ENCODE peak calls at places on chromosomes 16 and 17, in eight cellular contexts. E, V, Y, A, G, D, C and I are unnamed samples.

GRCh38 chr16:23896832-23897821 is 61.3 kb downstream of the PRKCB start:
- DNase-seq in Y (no peak), E (no peak), V (no peak), D (no peak), C (no peak), G (no peak), A (no peak), I (no peak)

GRCh38 chr16:31149894-31150890 is at the start of gene PRSS36:
- DNase-seq in A (no peak), C (no peak), E (no peak), D (no peak), V (no peak), Y (no peak), G (no peak), I (no peak)

GRCh38 chr16:73544266-73544665 is 496.3 kb upstream of the ZFHX3 start:
- DNase-seq in V (no peak), E (no peak), D (no peak), A (no peak), G (no peak), C (no peak), Y (no peak), I (no peak)

GRCh38 chr17:6035801-6036394 is 34.3 kb upstream of the WSCD1 start:
- DNase-seq in C (no peak), A (no peak), V (no peak), D (no peak), G (no peak), Y (no peak), E (no peak), I (no peak)

GRCh38 chr16:10752843-10753523 is 9.3 kb downstream of the NUBP1 start:
- DNase-seq in D (peak; percentile 40), C (peak; percentile 37), E (peak; percentile 73), G (peak; percentile 91), Y (no peak), V (peak; percentile 48), A (no peak), I (no peak)

GRCh38 chr17:66412857-66413563 is 110.6 kb downstream of the PRKCA start:
- DNase-seq in G (no peak), C (no peak), Y (no peak), E (no peak), D (no peak), A (no peak), V (no peak), I (no peak)

GRCh38 chr16:49287572-49287971 is 5.9 kb upstream of the CBLN1 start:
- DNase-seq in G (no peak), E (no peak), D (no peak), C (no peak), Y (no peak), A (no peak), V (no peak), I (no peak)

GRCh38 chr17:67493811-67494210 is 116.7 kb downstream of the PITPNC1 start:
- DNase-seq in Y (no peak), G (no peak), E (no peak), C (no peak), V (no peak), D (no peak), A (no peak), I (no peak)

GRCh38 chr16:11014159-11014558 is 69.8 kb downstream of the CLEC16A start:
- DNase-seq in V (no peak), G (no peak), A (no peak), D (no peak), E (no peak), Y (no peak), C (no peak), I (no peak)

GRCh38 chr16:23516366-23517137 is 6.3 kb upstream of the GGA2 start:
- DNase-seq in V (no peak), C (no peak), D (no peak), Y (no peak), A (no peak), G (no peak), E (no peak), I (no peak)

GRCh38 chr16:66927012-66927436 is 1.7 kb upstream of the RRAD start:
- DNase-seq in V (peak; percentile 73), G (peak; percentile 67), D (peak; percentile 83), A (no peak), C (no peak), E (no peak), Y (no peak), I (peak; percentile 25)

GRCh38 chr16:30519120-30520049 is 7.0 kb downstream of the ZNF768 start:
- DNase-seq in D (no peak), G (no peak), C (no peak), V (no peak), E (peak; percentile 9), A (no peak), Y (no peak), I (no peak)

GRCh38 chr16:71846443-71846842 is 667 bp downstream of the ATXN1L start:
- DNase-seq in V (no peak), E (no peak), Y (peak; percentile 49), D (no peak), A (no peak), C (no peak), G (no peak), I (no peak)

GRCh38 chr17:7308625-7309433 is 1.4 kb downstream of the EIF5A start:
- DNase-seq in A (peak; percentile 92), Y (peak; percentile 75), D (peak; percentile 88), V (peak; percentile 74), C (no peak), E (no peak), G (peak; percentile 82), I (no peak)

GRCh38 chr16:53022374-53022773 is 30.3 kb downstream of the CHD9NB start:
- DNase-seq in C (no peak), E (no peak), D (peak; percentile 34), Y (peak; percentile 55), V (no peak), G (no peak), A (no peak), I (no peak)

GRCh38 chr16:67884684-67885083 is at the start of gene NRN1L:
- DNase-seq in V (peak; percentile 88), C (peak; percentile 26), A (no peak), G (peak; percentile 91), E (peak; percentile 92), Y (peak; percentile 94), D (peak; percentile 85), I (peak; percentile 72)

GRCh38 chr16:86772671-86773338 is 194.5 kb downstream of the FOXL1 start:
- DNase-seq in V (no peak), Y (no peak), E (no peak), A (no peak), G (no peak), C (no peak), D (no peak), I (no peak)

GRCh38 chr16:89506113-89506504 is 2.1 kb upstream of the SPG7 start:
- DNase-seq in V (no peak), G (no peak), E (no peak), C (no peak), D (no peak), Y (no peak), A (no peak), I (no peak)
- H3K27ac ChIP-seq in V (peak overlapping the region; percentile 60), G (no peak overlapping the region), E (peak overlapping the region; percentile 97), C (peak overlapping the region; percentile 19), D (peak overlapping the region; percentile 90), Y (no peak overlapping the region), A (peak overlapping the region; percentile 83), I (peak overlapping the region; percentile 67)

GRCh38 chr17:76142044-76143041 is 1.3 kb upstream of the FOXJ1 start:
- DNase-seq in Y (no peak), A (no peak), C (no peak), G (no peak), V (no peak), D (no peak), E (no peak), I (no peak)

GRCh38 chr17:76139801-76140660 is 1.0 kb downstream of the FOXJ1 start:
- DNase-seq in G (peak; percentile 51), D (peak; percentile 71), E (no peak), A (peak; percentile 29), V (no peak), Y (peak; percentile 73), C (no peak), I (no peak)

GRCh38 chr17:76140661-76141211 is 309 bp downstream of the FOXJ1 start:
- DNase-seq in V (no peak), D (no peak), A (no peak), G (no peak), E (no peak), Y (no peak), C (no peak), I (no peak)

GRCh38 chr17:76139261-76139752 is 1.7 kb downstream of the FOXJ1 start:
- DNase-seq in G (no peak), C (no peak), V (no peak), E (no peak), Y (no peak), A (no peak), D (no peak), I (no peak)

GRCh38 chr17:76141212-76142043 is at the start of gene FOXJ1:
- DNase-seq in D (peak; percentile 88), A (peak; percentile 93), G (peak; percentile 91), Y (peak; percentile 100), V (peak; percentile 85), C (peak; percentile 56), E (peak; percentile 93), I (peak; percentile 94)
- H3K4me1 ChIP-seq in D (peaks cover 4% of the 10 kb centered on the region), A (peaks cover 66% of the 10 kb centered on the region), G (no peaks in the 10 kb centered on the region), Y (peaks cover 49% of the 10 kb centered on the region), V (peaks cover 11% of the 10 kb centered on the region), C (peaks cover 17% of the 10 kb centered on the region), E (peaks cover 60% of the 10 kb centered on the region), I (no peaks in the 10 kb centered on the region)

DNA sequence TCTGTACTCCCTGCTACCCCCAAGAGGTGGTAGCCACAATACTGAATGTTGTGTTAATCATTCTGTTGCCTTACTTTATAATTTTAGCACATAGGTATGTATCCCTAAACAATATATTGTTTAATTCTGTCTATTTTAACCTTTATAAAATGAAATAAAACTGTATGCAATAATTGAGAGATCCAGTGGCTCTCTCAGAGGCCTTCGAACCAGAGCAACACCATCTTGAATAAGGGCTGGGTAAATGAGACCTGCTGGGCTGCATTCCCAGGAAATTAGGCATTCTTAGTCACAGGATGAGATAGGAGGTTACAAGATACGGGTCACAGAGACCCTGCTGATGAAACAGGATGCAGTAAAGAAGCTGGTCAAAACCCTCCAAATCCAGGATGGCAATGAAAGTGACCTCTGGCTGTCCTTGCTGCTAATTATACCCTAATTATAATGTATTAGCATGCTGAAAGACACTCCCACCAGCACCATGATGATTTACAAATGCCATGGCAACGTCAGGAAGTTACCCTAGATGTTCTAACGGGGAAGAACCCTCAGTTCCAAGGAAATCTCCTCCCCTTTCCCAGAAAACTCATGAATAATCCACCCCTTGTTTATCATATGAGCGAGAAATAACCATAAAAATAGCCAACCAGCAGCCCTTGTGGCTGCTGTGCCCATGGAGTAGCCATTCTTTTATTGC is 2.0 kb upstream of the CANT1 start:
- DNase-seq in D (no peak), C (no peak), Y (no peak), E (no peak), A (no peak), V (no peak), G (no peak), I (no peak)
- H3K4me3 ChIP-seq in D (no peak overlapping the region), C (no peak overlapping the region), Y (no peak overlapping the region), E (no peak overlapping the region), A (no peak overlapping the region), V (no peak overlapping the region), G (no peak overlapping the region), I (no peak overlapping the region)

GRCh38 chr17:56502120-56502519 is 91.4 kb upstream of the NOG start:
- DNase-seq in G (no peak), V (no peak), A (no peak), C (no peak), Y (no peak), E (no peak), D (no peak), I (no peak)

GRCh38 chr17:56499799-56500388 is 93.6 kb upstream of the NOG start:
- DNase-seq in C (no peak), Y (no peak), D (no peak), A (peak; percentile 2), E (no peak), V (no peak), G (no peak), I (no peak)

GRCh38 chr17:56497132-56497531 is 96.4 kb upstream of the NOG start:
- DNase-seq in G (no peak), Y (no peak), E (no peak), D (no peak), A (no peak), C (no peak), V (no peak), I (no peak)
- H3K27ac ChIP-seq in G (no peak overlapping the region), Y (no peak overlapping the region), E (no peak overlapping the region), D (no peak overlapping the region), A (no peak overlapping the region), C (no peak overlapping the region), V (peak overlapping the region; percentile 71), I (no peak overlapping the region)